ENCODE peak calls at places on chromosomes 16 and 17, in four cellular contexts. J, N, E and L are unnamed samples.
A peak's percentile ranks its signal among the peaks of the same experiment; 100 is the strongest.

GRCh38 chr17:21061971-21062526 is 19.2 kb upstream of the USP22 start:
- DNase-seq in J (peak; percentile 55), N (no peak), E (no peak), L (no peak)

GRCh38 chr17:47652570-47652969 is 2.9 kb downstream of the KPNB1 start:
- DNase-seq in J (no peak), N (peak; percentile 34), E (no peak), L (no peak)

GRCh38 chr16:48158296-48158695 is 2.5 kb upstream of the ABCC12 start:
- DNase-seq in J (peak; percentile 48), N (no peak), E (no peak), L (no peak)

GRCh38 chr16:88065747-88066142 is 114.5 kb downstream of the BANP start:
- DNase-seq in J (no peak), N (no peak), E (peak; percentile 12), L (no peak)

GRCh38 chr16:12405083-12405482 is 398.6 kb downstream of the CPPED1 start:
- DNase-seq in J (peak; percentile 40), N (no peak), E (no peak), L (peak; percentile 49)

GRCh38 chr17:12719948-12720347 is 54.3 kb downstream of the MYOCD start:
- DNase-seq in J (no peak), N (no peak), E (no peak), L (no peak)

GRCh38 chr17:67891481-67892119 is 66.3 kb downstream of the BPTF start:
- DNase-seq in J (no peak), N (no peak), E (no peak), L (peak; percentile 12)

GRCh38 chr17:67528751-67529436 is 151.8 kb downstream of the PITPNC1 start:
- DNase-seq in J (no peak), N (peak; percentile 91), E (peak; percentile 83), L (peak; percentile 80)

GRCh38 chr17:5825717-5826330 is 241.5 kb upstream of the NLRP1 start:
- DNase-seq in J (no peak), N (no peak), E (no peak), L (no peak)

GRCh38 chr17:70857351-70857750 is 688.0 kb downstream of the KCNJ2 start:
- DNase-seq in J (no peak), N (no peak), E (no peak), L (no peak)

GRCh38 chr17:70655179-70655578 is 485.8 kb downstream of the KCNJ2 start:
- DNase-seq in J (no peak), N (no peak), E (no peak), L (no peak)

GRCh38 chr16:17307501-17307900 is 163.3 kb downstream of the XYLT1 start:
- DNase-seq in J (no peak), N (no peak), E (no peak), L (no peak)

GRCh38 chr16:9934723-9935508 is 247.3 kb downstream of the GRIN2A start:
- DNase-seq in J (no peak), N (no peak), E (peak; percentile 61), L (peak; percentile 81)

GRCh38 chr17:15490634-15491261 is 23.3 kb upstream of the CDRT4 start:
- DNase-seq in J (no peak), N (peak; percentile 94), E (peak; percentile 83), L (no peak)

GRCh38 chr16:8935989-8936388 is 27.7 kb downstream of the USP7 start:
- DNase-seq in J (no peak), N (no peak), E (no peak), L (no peak)

GRCh38 chr17:4747847-4748246 is 8.1 kb upstream of the CXCL16 start:
- DNase-seq in J (no peak), N (no peak), E (no peak), L (no peak)

GRCh38 chr16:80656731-80657150 is 115.9 kb downstream of the DYNLRB2 start:
- DNase-seq in J (peak; percentile 39), N (no peak), E (no peak), L (no peak)

GRCh38 chr17:79741401-79741750 is 10.6 kb downstream of the ENPP7 start:
- DNase-seq in J (no peak), N (no peak), E (no peak), L (no peak)

GRCh38 chr17:49494937-49495841 is at the start of gene NGFR:
- DNase-seq in J (no peak), N (no peak), E (peak; percentile 56), L (peak; percentile 60)

GRCh38 chr17:28174352-28175046 is 132.0 kb downstream of the NLK start:
- DNase-seq in J (peak; percentile 24), N (no peak), E (no peak), L (no peak)

GRCh38 chr17:78383725-78384471 is 5.4 kb downstream of the PGS1 start:
- DNase-seq in J (peak; percentile 74), N (peak; percentile 93), E (peak; percentile 78), L (peak; percentile 67)

GRCh38 chr16:56263711-56264608 is 72.7 kb downstream of the GNAO1 start:
- DNase-seq in J (no peak), N (peak; percentile 73), E (peak; percentile 56), L (no peak)

GRCh38 chr17:77222356-77222755 is 81.6 kb downstream of the SEC14L1 start:
- DNase-seq in J (no peak), N (no peak), E (no peak), L (no peak)

GRCh38 chr17:77110006-77110374 is 30.8 kb upstream of the SEC14L1 start:
- DNase-seq in J (peak; percentile 60), N (no peak), E (no peak), L (no peak)

GRCh38 chr17:10210151-10210574 is 11.8 kb upstream of the GAS7 start:
- DNase-seq in J (no peak), N (no peak), E (no peak), L (peak; percentile 14)

GRCh38 chr17:38747385-38748328 is 479 bp downstream of the PCGF2 start:
- DNase-seq in J (no peak), N (peak; percentile 89), E (peak; percentile 69), L (peak; percentile 76)

GRCh38 chr16:79296491-79296890 is 304.0 kb downstream of the MAF start:
- DNase-seq in J (no peak), N (no peak), E (no peak), L (no peak)

GRCh38 chr17:8223356-8224063 is 13.1 kb upstream of the AURKB start:
- DNase-seq in J (no peak), N (peak; percentile 94), E (peak; percentile 77), L (peak; percentile 72)

GRCh38 chr17:8224891-8225812 is 14.8 kb upstream of the AURKB start:
- DNase-seq in J (no peak), N (no peak), E (no peak), L (no peak)

GRCh38 chr17:8225813-8226535 is 15.6 kb upstream of the AURKB start:
- DNase-seq in J (peak; percentile 68), N (no peak), E (peak; percentile 50), L (no peak)

GRCh38 chr17:8227238-8227581 is 16.8 kb upstream of the AURKB start:
- DNase-seq in J (no peak), N (no peak), E (no peak), L (no peak)

DNA sequence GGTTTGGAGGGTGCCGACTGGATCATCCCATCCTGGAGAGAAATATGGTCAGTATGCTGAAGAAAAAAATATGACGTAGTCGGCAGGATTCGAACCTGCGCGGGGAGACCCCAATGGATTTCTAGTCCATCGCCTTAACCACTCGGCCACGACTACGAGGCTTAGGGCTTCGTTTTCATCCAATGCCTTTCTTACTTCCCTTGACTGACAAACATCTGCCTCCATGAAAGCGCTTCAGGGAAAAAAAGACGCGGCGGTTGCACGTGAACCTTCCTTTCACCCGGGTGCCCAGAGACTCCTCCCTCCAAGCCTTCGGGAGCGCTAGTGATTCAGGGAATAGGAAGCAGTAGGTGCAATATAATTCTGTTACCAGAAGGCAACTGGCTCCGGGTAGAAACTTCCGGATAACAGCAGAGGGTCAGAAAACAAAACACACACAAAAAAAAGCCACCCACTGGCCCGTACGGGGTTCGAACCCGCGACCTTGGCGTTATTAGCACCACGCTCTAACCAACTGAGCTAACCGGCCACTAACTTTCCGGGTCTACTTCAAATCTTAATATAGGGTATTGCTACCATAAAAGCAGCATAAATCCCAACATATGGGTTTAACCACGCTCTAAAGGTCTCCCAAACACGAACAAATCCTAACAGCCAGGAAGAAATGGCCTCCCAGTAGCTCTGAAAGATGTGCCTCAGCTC is 16.3 kb upstream of the AURKB start:
- DNase-seq in J (peak; percentile 78), N (peak; percentile 93), E (peak; percentile 76), L (peak; percentile 84)
- TF ChIP-seq POLR2A in J (peak; percentile 63), N (no peak), E (no peak), L (no peak)

GRCh38 chr16:1245452-1246005 is 5.0 kb downstream of the TPSAB1 start:
- DNase-seq in J (no peak), N (no peak), E (no peak), L (peak; percentile 11)
- TF ChIP-seq POLR2A in J (no peak), N (no peak), E (no peak), L (no peak)

GRCh38 chr16:89826531-89827382 is 1.5 kb upstream of the SPIRE2 start:
- DNase-seq in J (no peak), N (no peak), E (peak; percentile 4), L (no peak)

GRCh38 chr16:89828199-89828869 is at the start of gene SPIRE2:
- DNase-seq in J (no peak), N (no peak), E (peak; percentile 82), L (peak; percentile 66)

GRCh38 chr16:89829630-89830437 is 1.6 kb downstream of the SPIRE2 start:
- DNase-seq in J (no peak), N (no peak), E (peak; percentile 24), L (no peak)

GRCh38 chr16:89828870-89829629 is 775 bp downstream of the SPIRE2 start:
- DNase-seq in J (no peak), N (no peak), E (no peak), L (no peak)

DNA sequence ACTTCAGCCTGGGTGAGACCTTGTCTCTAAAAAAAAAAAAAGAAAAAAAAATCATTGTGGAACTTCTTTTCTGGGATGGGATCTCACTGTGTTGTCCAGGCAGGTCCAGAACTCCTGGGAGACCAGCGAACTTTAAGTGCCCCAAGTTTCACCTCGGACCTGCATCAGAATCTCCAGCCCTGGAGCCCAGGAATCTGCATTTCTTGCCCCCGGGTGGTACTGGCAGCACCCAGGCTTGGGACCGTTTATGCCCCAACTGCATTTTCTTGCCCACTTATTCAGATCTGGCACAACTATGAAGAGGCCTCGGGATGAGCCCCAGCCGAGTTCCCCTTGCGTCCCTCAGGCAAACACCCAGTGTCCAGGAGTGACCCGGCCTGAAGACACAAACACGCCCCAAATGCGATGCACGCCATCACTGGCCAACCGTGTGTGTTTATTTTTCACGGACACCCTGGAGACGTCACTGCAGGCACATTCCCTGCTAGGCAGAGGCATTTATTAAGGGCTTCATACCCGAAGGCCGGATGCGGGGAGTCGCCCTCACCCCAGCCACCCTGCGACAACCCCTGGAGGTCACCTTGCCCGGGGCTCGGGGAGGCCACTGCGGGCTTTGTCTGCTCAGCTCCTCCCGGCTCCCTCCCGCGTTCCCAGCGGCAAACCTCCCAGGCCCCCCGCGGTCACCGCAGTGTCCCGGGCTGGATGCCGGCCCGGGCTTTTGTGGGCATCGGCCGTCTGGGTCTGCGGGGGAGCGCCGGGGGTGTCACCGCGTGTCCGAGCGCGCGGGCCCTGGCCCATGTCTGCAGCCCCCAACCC is 684 bp upstream of the SPIRE2 start:
- DNase-seq in J (no peak), N (no peak), E (peak; percentile 71), L (no peak)
- TF ChIP-seq POLR2A in J (no peak), N (no peak), E (no peak), L (no peak)

DNA sequence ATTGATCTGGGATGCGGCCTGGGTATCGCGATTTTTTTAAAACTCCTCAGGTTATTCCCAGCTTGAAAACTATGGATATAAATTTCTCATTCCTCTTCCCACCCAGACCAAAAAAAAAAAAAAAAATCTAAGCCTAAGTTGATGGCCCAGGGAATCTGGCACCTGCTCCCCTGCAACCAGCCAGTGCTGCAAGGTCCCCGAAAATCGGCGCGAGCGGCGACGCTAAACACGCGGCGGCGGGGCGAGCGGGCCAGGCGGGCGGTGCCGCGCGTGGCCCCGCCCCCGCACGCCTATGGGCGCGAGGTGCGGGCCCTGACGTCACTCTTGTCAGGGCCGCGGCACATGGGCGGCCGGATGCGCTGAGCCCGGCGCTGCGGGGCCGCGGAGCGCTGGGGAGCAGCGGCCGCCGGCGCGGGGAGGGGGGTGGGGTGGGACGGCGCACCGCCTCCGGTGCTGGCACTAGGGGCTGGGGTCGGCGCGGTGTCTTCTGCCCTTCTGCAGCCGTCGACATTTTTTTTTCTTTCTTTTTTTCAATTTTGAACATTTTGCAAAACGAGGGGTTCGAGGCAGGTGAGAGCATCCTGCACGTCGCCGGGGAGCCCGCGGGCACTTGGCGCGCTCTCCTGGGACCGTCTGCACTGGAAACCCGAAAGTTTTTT is at the start of gene HLF:
- DNase-seq in J (no peak), N (peak; percentile 94), E (peak; percentile 90), L (peak; percentile 89)
- TF ChIP-seq POLR2A in J (no peak), N (no peak), E (no peak), L (peak; percentile 72)